ENCODE peak calls at places on chromosomes 13 and 19, in five cellular contexts. One of them, this sample, is unnamed.

GRCh38 chr19:58007285-58007684 is 4.7 kb upstream of the ZNF606 start:
- DNase-seq in breast epithelium: no peak
- DNase-seq in GM23338: peak; percentile 81
- DNase-seq in IMR-90: no peak
- DNase-seq in dorsolateral prefrontal cortex: no peak
- DNase-seq in this sample: no peak

GRCh38 chr19:53311044-53311443 is 22.5 kb upstream of the ZNF845 start:
- DNase-seq in GM23338: no peak
- DNase-seq in breast epithelium: no peak
- DNase-seq in dorsolateral prefrontal cortex: no peak
- DNase-seq in IMR-90: no peak
- DNase-seq in this sample: no peak

GRCh38 chr19:20186163-20186562 is 19.1 kb downstream of the ZNF486 start:
- DNase-seq in IMR-90: no peak
- DNase-seq in dorsolateral prefrontal cortex: no peak
- DNase-seq in GM23338: no peak
- DNase-seq in breast epithelium: no peak
- DNase-seq in this sample: no peak

GRCh38 chr13:82713681-82714405 is 1168.4 kb downstream of the SLITRK1 start:
- DNase-seq in dorsolateral prefrontal cortex: no peak
- DNase-seq in IMR-90: peak; percentile 41
- DNase-seq in breast epithelium: no peak
- DNase-seq in GM23338: no peak
- DNase-seq in this sample: no peak

GRCh38 chr19:38990949-38991697 is 15.6 kb upstream of the FBXO17 start:
- DNase-seq in GM23338: no peak
- DNase-seq in IMR-90: no peak
- DNase-seq in dorsolateral prefrontal cortex: no peak
- DNase-seq in breast epithelium: no peak
- DNase-seq in this sample: no peak

GRCh38 chr13:50613356-50613831 is 230.1 kb downstream of the DLEU7 start:
- DNase-seq in GM23338: no peak
- DNase-seq in dorsolateral prefrontal cortex: no peak
- DNase-seq in IMR-90: no peak
- DNase-seq in breast epithelium: no peak
- DNase-seq in this sample: no peak

GRCh38 chr19:58407658-58408151 is 744 bp upstream of the ZNF584 start:
- DNase-seq in dorsolateral prefrontal cortex: no peak
- DNase-seq in IMR-90: peak; percentile 25
- DNase-seq in breast epithelium: no peak
- DNase-seq in GM23338: peak; percentile 29
- DNase-seq in this sample: no peak

GRCh38 chr13:40164137-40164536 is 502.3 kb downstream of the FOXO1 start:
- DNase-seq in breast epithelium: no peak
- DNase-seq in dorsolateral prefrontal cortex: no peak
- DNase-seq in IMR-90: no peak
- DNase-seq in GM23338: no peak
- DNase-seq in this sample: no peak

GRCh38 chr13:99582511-99582910 is 81.2 kb downstream of the TM9SF2 start:
- DNase-seq in IMR-90: no peak
- DNase-seq in breast epithelium: no peak
- DNase-seq in dorsolateral prefrontal cortex: no peak
- DNase-seq in GM23338: no peak
- DNase-seq in this sample: no peak

GRCh38 chr13:103099894-103100293 is 33.7 kb upstream of the SLC10A2 start:
- DNase-seq in IMR-90: no peak
- DNase-seq in dorsolateral prefrontal cortex: no peak
- DNase-seq in breast epithelium: no peak
- DNase-seq in GM23338: no peak
- DNase-seq in this sample: no peak

GRCh38 chr19:13633109-13633508 is 126.8 kb upstream of the CACNA1A start:
- DNase-seq in dorsolateral prefrontal cortex: no peak
- DNase-seq in GM23338: peak; percentile 60
- DNase-seq in IMR-90: peak; percentile 79
- DNase-seq in breast epithelium: no peak
- DNase-seq in this sample: no peak

GRCh38 chr13:42110410-42111155 is 62.1 kb downstream of the DGKH start:
- DNase-seq in dorsolateral prefrontal cortex: no peak
- DNase-seq in IMR-90: peak; percentile 82
- DNase-seq in breast epithelium: no peak
- DNase-seq in GM23338: peak; percentile 62
- DNase-seq in this sample: no peak

GRCh38 chr19:7266832-7267231 is 27.4 kb downstream of the INSR start:
- DNase-seq in IMR-90: no peak
- DNase-seq in breast epithelium: no peak
- DNase-seq in GM23338: no peak
- DNase-seq in dorsolateral prefrontal cortex: no peak
- DNase-seq in this sample: no peak

GRCh38 chr13:24038846-24039330 is 121.6 kb upstream of the SPATA13 start:
- DNase-seq in breast epithelium: no peak
- DNase-seq in dorsolateral prefrontal cortex: no peak
- DNase-seq in GM23338: no peak
- DNase-seq in IMR-90: peak; percentile 74
- DNase-seq in this sample: no peak

GRCh38 chr19:51090471-51090870 is 7.8 kb upstream of the KLK14 start:
- DNase-seq in dorsolateral prefrontal cortex: no peak
- DNase-seq in IMR-90: no peak
- DNase-seq in breast epithelium: no peak
- DNase-seq in GM23338: no peak
- DNase-seq in this sample: no peak

GRCh38 chr19:13538854-13539253 is 32.6 kb upstream of the CACNA1A start:
- DNase-seq in breast epithelium: no peak
- DNase-seq in dorsolateral prefrontal cortex: no peak
- DNase-seq in GM23338: no peak
- DNase-seq in IMR-90: no peak
- DNase-seq in this sample: no peak

GRCh38 chr19:30288957-30289735 is 83.0 kb upstream of the ZNF536 start:
- DNase-seq in GM23338: no peak
- DNase-seq in IMR-90: no peak
- DNase-seq in breast epithelium: no peak
- DNase-seq in dorsolateral prefrontal cortex: no peak
- DNase-seq in this sample: no peak

GRCh38 chr13:114100446-114101320 is 31.7 kb downstream of the RASA3 start:
- DNase-seq in GM23338: no peak
- DNase-seq in IMR-90: no peak
- DNase-seq in breast epithelium: peak; percentile 57
- DNase-seq in dorsolateral prefrontal cortex: no peak
- DNase-seq in this sample: no peak

GRCh38 chr19:7401694-7402093 is 53.0 kb downstream of the ARHGEF18 start:
- DNase-seq in GM23338: no peak
- DNase-seq in dorsolateral prefrontal cortex: no peak
- DNase-seq in breast epithelium: no peak
- DNase-seq in IMR-90: no peak
- DNase-seq in this sample: no peak

GRCh38 chr19:35306473-35307246 is 14.7 kb downstream of the MAG start:
- DNase-seq in GM23338: peak; percentile 75
- DNase-seq in IMR-90: no peak
- DNase-seq in breast epithelium: no peak
- DNase-seq in dorsolateral prefrontal cortex: no peak
- DNase-seq in this sample: no peak

GRCh38 chr13:76016799-76017198 is 380.7 kb downstream of the LMO7 start:
- DNase-seq in IMR-90: peak; percentile 23
- DNase-seq in dorsolateral prefrontal cortex: no peak
- DNase-seq in GM23338: peak; percentile 80
- DNase-seq in breast epithelium: no peak
- DNase-seq in this sample: no peak

GRCh38 chr13:23660249-23660648 is 90.0 kb downstream of the TNFRSF19 start:
- DNase-seq in IMR-90: no peak
- DNase-seq in breast epithelium: no peak
- DNase-seq in dorsolateral prefrontal cortex: no peak
- DNase-seq in GM23338: no peak
- DNase-seq in this sample: no peak

GRCh38 chr19:31334849-31335624 is 14.2 kb downstream of the TSHZ3 start:
- DNase-seq in breast epithelium: no peak
- DNase-seq in IMR-90: peak; percentile 60
- DNase-seq in GM23338: no peak
- DNase-seq in dorsolateral prefrontal cortex: no peak
- DNase-seq in this sample: no peak

GRCh38 chr19:58021541-58022282 is 12.1 kb upstream of the ZSCAN1 start:
- DNase-seq in dorsolateral prefrontal cortex: no peak
- DNase-seq in breast epithelium: peak; percentile 38
- DNase-seq in IMR-90: peak; percentile 40
- DNase-seq in GM23338: peak; percentile 98
- DNase-seq in this sample: no peak

GRCh38 chr13:19586904-19587634 is 25.7 kb upstream of the TPTE2 start:
- DNase-seq in dorsolateral prefrontal cortex: no peak
- DNase-seq in IMR-90: peak; percentile 34
- DNase-seq in GM23338: peak; percentile 50
- DNase-seq in breast epithelium: no peak
- DNase-seq in this sample: peak; percentile 72

GRCh38 chr19:1249298-1249989 is 1.1 kb downstream of the MIDN start:
- DNase-seq in IMR-90: peak; percentile 96
- DNase-seq in breast epithelium: peak; percentile 94
- DNase-seq in GM23338: peak; percentile 96
- DNase-seq in dorsolateral prefrontal cortex: peak; percentile 85
- DNase-seq in this sample: peak; percentile 97

GRCh38 chr13:60369242-60369641 is 27.8 kb upstream of the TDRD3 start:
- DNase-seq in breast epithelium: no peak
- DNase-seq in IMR-90: peak; percentile 2
- DNase-seq in dorsolateral prefrontal cortex: no peak
- DNase-seq in GM23338: peak; percentile 24
- DNase-seq in this sample: no peak

GRCh38 chr13:37164635-37165034 is 59.2 kb upstream of the CSNK1A1L start:
- DNase-seq in GM23338: peak; percentile 21
- DNase-seq in dorsolateral prefrontal cortex: no peak
- DNase-seq in breast epithelium: no peak
- DNase-seq in IMR-90: no peak
- DNase-seq in this sample: no peak

GRCh38 chr19:9362905-9363304 is at the start of gene ZNF177:
- DNase-seq in IMR-90: no peak
- DNase-seq in dorsolateral prefrontal cortex: no peak
- DNase-seq in breast epithelium: no peak
- DNase-seq in GM23338: peak; percentile 53
- DNase-seq in this sample: no peak

GRCh38 chr13:50873481-50873880 is 30.0 kb upstream of the DLEU7 start:
- DNase-seq in dorsolateral prefrontal cortex: no peak
- DNase-seq in GM23338: no peak
- DNase-seq in IMR-90: peak; percentile 1
- DNase-seq in breast epithelium: no peak
- DNase-seq in this sample: no peak

GRCh38 chr19:48391100-48392005 is at the start of gene KDELR1:
- DNase-seq in IMR-90: peak; percentile 60
- DNase-seq in GM23338: peak; percentile 76
- DNase-seq in breast epithelium: peak; percentile 78
- DNase-seq in dorsolateral prefrontal cortex: peak; percentile 68
- DNase-seq in this sample: peak; percentile 57

GRCh38 chr19:48393559-48394330 is at the start of gene GRIN2D:
- DNase-seq in IMR-90: peak; percentile 33
- DNase-seq in GM23338: peak; percentile 65
- DNase-seq in dorsolateral prefrontal cortex: no peak
- DNase-seq in breast epithelium: no peak
- DNase-seq in this sample: no peak

GRCh38 chr19:48395170-48395455 is 1.6 kb downstream of the GRIN2D start:
- DNase-seq in IMR-90: no peak
- DNase-seq in breast epithelium: no peak
- DNase-seq in GM23338: peak; percentile 68
- DNase-seq in dorsolateral prefrontal cortex: no peak
- DNase-seq in this sample: no peak

GRCh38 chr19:48394331-48395169 is 1.1 kb downstream of the GRIN2D start:
- DNase-seq in IMR-90: no peak
- DNase-seq in dorsolateral prefrontal cortex: no peak
- DNase-seq in breast epithelium: no peak
- DNase-seq in GM23338: peak; percentile 50
- DNase-seq in this sample: no peak

GRCh38 chr19:48393196-48393558 is 291 bp upstream of the GRIN2D start:
- DNase-seq in dorsolateral prefrontal cortex: no peak
- DNase-seq in breast epithelium: no peak
- DNase-seq in GM23338: peak; percentile 42
- DNase-seq in IMR-90: no peak
- DNase-seq in this sample: no peak
- H3K27me3 ChIP-seq in dorsolateral prefrontal cortex: peaks cover 26% of the 10 kb centered on the region
- H3K27me3 ChIP-seq in breast epithelium: peaks cover 41% of the 10 kb centered on the region
- H3K27me3 ChIP-seq in GM23338: peaks cover 61% of the 10 kb centered on the region
- H3K27me3 ChIP-seq in IMR-90: peaks cover 53% of the 10 kb centered on the region
- H3K27me3 ChIP-seq in this sample: peaks cover 34% of the 10 kb centered on the region

DNA sequence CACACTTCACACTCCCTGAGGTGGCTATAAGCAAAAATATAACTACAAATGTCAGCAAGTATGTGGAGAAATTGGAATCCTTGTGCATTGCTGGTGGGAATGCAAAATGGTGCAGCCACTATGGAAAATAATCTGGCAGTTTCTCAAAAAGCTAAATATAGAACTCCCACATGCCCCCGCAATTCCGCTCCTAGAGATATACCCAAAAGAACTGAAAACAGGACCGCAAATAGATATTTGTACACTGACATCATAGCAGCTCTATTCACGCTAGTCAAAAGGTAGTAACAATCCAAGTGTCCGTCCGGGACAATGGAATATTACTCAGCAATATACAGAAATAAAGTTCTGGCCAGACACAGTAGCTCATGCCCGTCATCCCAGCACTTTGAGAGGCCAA is 31.5 kb upstream of the TPM4 start:
- DNase-seq in GM23338: no peak
- DNase-seq in breast epithelium: no peak
- DNase-seq in dorsolateral prefrontal cortex: no peak
- DNase-seq in IMR-90: no peak
- DNase-seq in this sample: no peak
- TF ChIP-seq CTCF in GM23338: no peak
- TF ChIP-seq CTCF in breast epithelium: no peak
- TF ChIP-seq CTCF in dorsolateral prefrontal cortex: no peak
- TF ChIP-seq CTCF in IMR-90: no peak
- TF ChIP-seq CTCF in this sample: no peak

GRCh38 chr13:58721273-58721672 is 1089.7 kb downstream of the PCDH17 start:
- DNase-seq in IMR-90: no peak
- DNase-seq in dorsolateral prefrontal cortex: no peak
- DNase-seq in breast epithelium: no peak
- DNase-seq in GM23338: no peak
- DNase-seq in this sample: no peak
- H3K27me3 ChIP-seq in IMR-90: no peaks in the 10 kb centered on the region
- H3K27me3 ChIP-seq in dorsolateral prefrontal cortex: no peaks in the 10 kb centered on the region
- H3K27me3 ChIP-seq in breast epithelium: no peaks in the 10 kb centered on the region
- H3K27me3 ChIP-seq in GM23338: no peaks in the 10 kb centered on the region
- H3K27me3 ChIP-seq in this sample: no peaks in the 10 kb centered on the region

DNA sequence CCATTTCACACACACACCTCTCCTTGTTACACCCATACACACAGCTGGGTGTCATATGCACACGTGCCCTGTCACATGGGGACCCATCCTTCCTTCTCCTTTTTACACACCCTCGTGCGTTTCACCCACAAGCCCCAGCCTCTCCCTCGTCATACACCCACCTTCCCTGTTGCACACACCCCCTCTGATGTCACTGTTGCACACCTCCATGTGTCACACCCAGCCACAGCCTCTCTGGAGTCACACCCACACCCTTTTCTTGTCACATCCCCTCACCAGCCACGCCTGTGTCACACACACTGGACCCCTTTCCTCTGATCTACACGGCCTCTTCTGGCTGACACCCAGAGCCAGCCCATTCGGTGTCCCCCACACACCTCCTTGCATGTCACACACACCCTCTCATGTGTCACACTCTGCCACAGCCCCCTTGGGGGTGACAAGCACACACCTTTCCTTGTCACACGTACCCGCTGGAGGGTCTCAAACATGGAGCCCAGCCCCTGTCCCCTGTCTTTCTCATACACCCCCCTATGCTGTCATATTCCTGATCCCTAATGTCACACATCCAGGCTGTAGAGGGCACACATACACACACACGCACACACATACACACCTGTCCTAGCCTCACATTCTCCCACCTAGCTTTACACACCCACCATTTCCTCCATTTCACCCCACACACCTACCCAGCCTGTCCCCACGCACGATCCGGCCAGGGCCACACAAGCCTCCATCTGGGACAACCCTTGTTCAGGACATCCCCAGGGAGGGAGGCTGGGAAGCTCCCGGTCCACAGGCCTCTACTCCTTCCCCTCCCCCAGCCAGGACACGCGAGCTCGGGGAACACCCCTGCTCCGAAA is 1.4 kb downstream of the NOVA2 start:
- DNase-seq in dorsolateral prefrontal cortex: no peak
- DNase-seq in breast epithelium: no peak
- DNase-seq in IMR-90: no peak
- DNase-seq in GM23338: no peak
- DNase-seq in this sample: peak; percentile 17
- TF ChIP-seq CTCF in dorsolateral prefrontal cortex: no peak
- TF ChIP-seq CTCF in breast epithelium: no peak
- TF ChIP-seq CTCF in IMR-90: no peak
- TF ChIP-seq CTCF in GM23338: no peak
- TF ChIP-seq CTCF in this sample: no peak

This sample was measured in CD4-positive, alpha-beta T cell.